ENCODE peak calls at places on chromosomes 16 and 17, in eight cellular contexts. N is B cell, V is uterus, W is ascending aorta, O is tibial nerve, X is astrocyte of the spinal cord, I is cardiac fibroblast, Y is K562. G is an unnamed sample.

GRCh38 chr16:69838417-69838990 is 76.4 kb downstream of the WWP2 start:
- DNase-seq in N (no peak), V (peak), W (no peak), O (no peak), X (no peak), I (peak), Y (no peak), G (no peak)

GRCh38 chr16:17469011-17469741 is 1.6 kb downstream of the XYLT1 start:
- DNase-seq in N (no peak), V (no peak), W (no peak), O (no peak), X (peak), I (peak), Y (no peak), G (no peak)

GRCh38 chr16:48542020-48542473 is 67.9 kb downstream of the N4BP1 start:
- DNase-seq in N (peak), V (no peak), W (no peak), O (peak), X (peak), I (peak), Y (no peak), G (peak)

GRCh38 chr17:31830971-31831755 is 27.9 kb downstream of the COPRS start:
- DNase-seq in N (no peak), V (no peak), W (no peak), O (no peak), X (peak), I (peak), Y (no peak), G (no peak)

GRCh38 chr17:50027639-50028206 is 28.2 kb upstream of the ITGA3 start:
- DNase-seq in N (no peak), V (peak), W (peak), O (no peak), X (peak), I (peak), Y (peak), G (no peak)

GRCh38 chr17:73740370-73740769 is 96.1 kb upstream of the SDK2 start:
- DNase-seq in N (no peak), V (no peak), W (no peak), O (no peak), X (no peak), I (no peak), Y (no peak), G (no peak)

GRCh38 chr16:24670623-24671454 is 58.6 kb upstream of the TNRC6A start:
- DNase-seq in N (no peak), V (peak), W (peak), O (peak), X (peak), I (peak), Y (no peak), G (no peak)

GRCh38 chr17:81241648-81242420 is 2.7 kb downstream of the NDUFAF8 start:
- DNase-seq in N (peak), V (peak), W (no peak), O (no peak), X (peak), I (peak), Y (peak), G (peak)

GRCh38 chr17:57125406-57125805 is 40.4 kb downstream of the AKAP1 start:
- DNase-seq in N (no peak), V (no peak), W (no peak), O (no peak), X (no peak), I (no peak), Y (no peak), G (no peak)

GRCh38 chr17:57124053-57124452 is 39.0 kb downstream of the AKAP1 start:
- DNase-seq in N (no peak), V (no peak), W (no peak), O (no peak), X (no peak), I (no peak), Y (no peak), G (no peak)

GRCh38 chr17:57120814-57121213 is 35.8 kb downstream of the AKAP1 start:
- DNase-seq in N (no peak), V (no peak), W (no peak), O (no peak), X (no peak), I (no peak), Y (no peak), G (no peak)

GRCh38 chr17:57117798-57118197 is 32.8 kb downstream of the AKAP1 start:
- DNase-seq in N (no peak), V (no peak), W (no peak), O (no peak), X (no peak), I (no peak), Y (no peak), G (no peak)

DNA sequence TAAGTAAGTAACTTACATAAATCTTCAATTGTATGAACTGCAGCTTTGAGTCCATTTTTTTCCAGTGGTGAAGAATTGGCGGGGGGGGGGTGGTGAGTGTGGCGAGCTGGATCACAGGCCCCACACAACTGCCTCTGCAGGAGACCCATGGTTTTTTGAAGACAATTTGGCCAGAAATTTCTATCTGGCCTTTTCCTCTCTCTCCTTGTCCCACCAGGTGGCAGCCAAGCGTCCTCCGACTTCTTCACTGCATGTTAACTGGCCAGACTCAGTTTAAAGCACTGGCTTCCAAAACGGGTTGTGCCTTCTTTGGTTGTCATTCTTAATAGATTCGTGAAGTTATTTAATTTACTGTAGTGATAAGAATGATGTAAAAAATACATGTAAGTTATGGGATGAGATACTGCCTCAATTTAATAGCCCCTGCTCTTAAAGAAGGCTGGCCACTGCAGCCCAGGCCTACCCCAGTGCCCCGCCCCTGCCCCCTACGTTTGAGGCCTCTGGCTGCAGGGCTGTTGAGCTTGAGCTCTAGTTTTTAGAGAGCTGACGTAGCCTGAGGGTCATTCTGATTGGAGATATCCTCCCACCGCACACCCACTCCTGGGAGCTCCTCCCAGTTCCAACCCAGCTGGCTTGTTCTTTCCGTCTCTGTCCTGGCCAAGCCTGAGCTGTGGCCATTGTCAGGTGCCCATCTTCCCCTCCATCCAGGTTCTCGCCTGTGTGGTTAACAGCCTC is 36.4 kb downstream of the AKAP1 start:
- DNase-seq in N (no peak), V (no peak), W (no peak), O (no peak), X (peak), I (peak), Y (peak), G (no peak)
- TF ChIP-seq CTCF in N (no peak), V (peak), W (peak), O (peak), X (peak), I (peak), Y (peak), G (no peak)

GRCh38 chr16:68781784-68782183 is 44.7 kb downstream of the CDH1 start:
- DNase-seq in N (no peak), V (no peak), W (no peak), O (no peak), X (no peak), I (no peak), Y (no peak), G (no peak)
- TF ChIP-seq CTCF in N (no peak), V (no peak), W (no peak), O (no peak), X (no peak), I (no peak), Y (no peak), G (no peak)

GRCh38 chr17:47714773-47715396 is 18.2 kb upstream of the TBX21 start:
- DNase-seq in N (peak), V (no peak), W (no peak), O (no peak), X (no peak), I (no peak), Y (no peak), G (no peak)

GRCh38 chr17:47712330-47713023 is 18.5 kb downstream of the TBKBP1 start:
- DNase-seq in N (no peak), V (no peak), W (no peak), O (no peak), X (no peak), I (no peak), Y (no peak), G (no peak)

GRCh38 chr17:47715669-47716325 is 17.2 kb upstream of the TBX21 start:
- DNase-seq in N (no peak), V (no peak), W (no peak), O (no peak), X (no peak), I (no peak), Y (no peak), G (no peak)

GRCh38 chr17:47716381-47716780 is 16.7 kb upstream of the TBX21 start:
- DNase-seq in N (no peak), V (no peak), W (no peak), O (no peak), X (no peak), I (no peak), Y (no peak), G (no peak)

DNA sequence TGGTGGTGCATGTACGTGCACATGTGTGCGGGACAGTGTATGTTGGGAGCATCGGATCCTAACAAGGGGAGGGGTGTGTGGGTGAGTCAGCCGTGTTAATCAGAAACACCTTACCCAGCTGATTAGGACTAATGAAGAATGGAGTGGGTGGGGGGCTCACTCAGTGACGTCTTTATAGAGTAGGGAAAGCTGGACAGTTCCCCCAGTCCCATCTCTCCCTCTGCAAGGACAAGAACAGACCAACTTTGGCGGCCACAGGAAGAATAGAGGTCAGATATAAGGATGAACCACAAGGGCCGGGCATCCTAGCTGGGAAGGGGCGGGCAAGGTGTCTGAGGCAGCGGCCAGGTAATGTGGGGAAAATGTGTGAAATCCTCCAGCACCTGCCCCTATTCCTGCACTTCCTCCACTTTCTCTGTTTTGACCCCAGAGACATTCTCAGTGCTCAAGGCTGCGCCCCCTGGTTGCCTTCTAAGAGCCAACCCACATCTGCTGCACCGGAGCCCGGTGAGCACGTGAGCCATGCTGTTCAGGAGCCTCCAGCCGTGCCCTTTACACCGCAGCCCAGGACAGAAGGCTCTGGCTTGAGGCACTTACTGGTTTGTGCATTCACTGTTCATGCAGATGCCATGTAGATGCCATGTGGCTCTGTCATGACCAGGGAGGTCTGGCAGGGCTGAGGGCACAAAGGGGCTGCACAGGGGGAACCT is 18.9 kb upstream of the TBX21 start:
- DNase-seq in N (no peak), V (no peak), W (no peak), O (no peak), X (no peak), I (no peak), Y (no peak), G (no peak)
- TF ChIP-seq CTCF in N (no peak), V (no peak), W (no peak), O (no peak), X (no peak), I (no peak), Y (peak), G (peak)

DNA sequence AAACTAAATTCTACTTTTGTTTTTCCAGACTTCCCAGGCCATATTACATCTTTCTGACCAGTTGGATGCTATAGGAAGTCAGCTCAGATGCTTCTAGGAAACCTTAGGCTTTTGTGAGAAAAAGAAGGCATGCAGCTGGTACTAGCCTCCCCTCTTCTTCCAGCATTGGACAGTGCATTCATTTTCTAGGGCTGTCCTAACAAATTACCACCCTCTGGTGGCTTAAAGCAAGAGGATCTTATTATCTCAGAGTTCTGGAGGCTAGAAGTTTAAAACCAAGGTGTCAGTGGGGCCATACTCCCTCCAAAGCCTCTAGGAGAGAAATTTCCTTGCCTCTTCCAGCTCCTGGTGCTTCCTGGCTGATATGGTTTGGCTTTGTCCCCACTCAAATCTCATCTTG is 467.8 kb downstream of the SLC39A11 start:
- DNase-seq in N (no peak), V (no peak), W (no peak), O (no peak), X (no peak), I (peak), Y (no peak), G (no peak)
- TF ChIP-seq CTCF in N (no peak), V (no peak), W (no peak), O (no peak), X (no peak), I (no peak), Y (no peak), G (no peak)

GRCh38 chr16:20002936-20003335 is 70.8 kb downstream of the GPR139 start:
- DNase-seq in N (no peak), V (no peak), W (no peak), O (no peak), X (no peak), I (no peak), Y (no peak), G (no peak)

GRCh38 chr16:20001856-20002707 is 71.6 kb downstream of the GPR139 start:
- DNase-seq in N (no peak), V (no peak), W (no peak), O (no peak), X (no peak), I (no peak), Y (no peak), G (no peak)

GRCh38 chr16:20004931-20005330 is 68.8 kb downstream of the GPR139 start:
- DNase-seq in N (no peak), V (no peak), W (no peak), O (no peak), X (no peak), I (no peak), Y (peak), G (no peak)
- TF ChIP-seq CTCF in N (no peak), V (no peak), W (no peak), O (no peak), X (no peak), I (no peak), Y (peak), G (no peak)

GRCh38 chr16:58366247-58367031 is 25.8 kb upstream of the GINS3 start:
- DNase-seq in N (no peak), V (no peak), W (no peak), O (no peak), X (peak), I (peak), Y (peak), G (no peak)

GRCh38 chr16:58360041-58360634 is 32.1 kb upstream of the GINS3 start:
- DNase-seq in N (no peak), V (no peak), W (no peak), O (no peak), X (no peak), I (no peak), Y (no peak), G (no peak)

GRCh38 chr16:58365623-58366022 is 26.6 kb upstream of the GINS3 start:
- DNase-seq in N (no peak), V (no peak), W (no peak), O (no peak), X (no peak), I (no peak), Y (no peak), G (no peak)

GRCh38 chr16:58367252-58367651 is 25.0 kb upstream of the GINS3 start:
- DNase-seq in N (no peak), V (no peak), W (no peak), O (no peak), X (no peak), I (no peak), Y (no peak), G (no peak)

GRCh38 chr16:58363746-58364393 is 28.4 kb upstream of the GINS3 start:
- DNase-seq in N (no peak), V (no peak), W (no peak), O (no peak), X (no peak), I (no peak), Y (no peak), G (no peak)
- TF ChIP-seq CTCF in N (no peak), V (no peak), W (no peak), O (no peak), X (no peak), I (no peak), Y (no peak), G (no peak)

DNA sequence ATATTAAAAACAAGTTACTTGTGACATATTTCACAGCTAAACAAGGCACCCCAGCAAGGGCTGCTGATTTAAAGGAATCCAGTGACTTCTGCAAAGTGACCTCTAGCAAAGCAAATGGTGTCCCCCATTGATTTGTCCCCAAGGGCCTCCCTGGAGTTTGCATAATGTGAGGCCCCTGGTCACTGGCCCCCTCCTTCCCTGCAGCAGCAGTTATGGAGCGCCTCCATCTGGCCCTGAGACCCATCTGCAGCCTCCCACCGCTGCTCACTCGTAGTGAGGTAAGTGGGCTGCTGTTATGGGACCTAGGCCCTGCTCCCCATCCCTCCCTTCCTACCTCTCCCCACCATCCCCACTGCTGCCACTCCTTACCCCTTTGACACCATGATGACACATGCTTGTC is 19.6 kb upstream of the EEF2K start:
- DNase-seq in N (no peak), V (no peak), W (no peak), O (no peak), X (no peak), I (no peak), Y (no peak), G (no peak)
- TF ChIP-seq CTCF in N (no peak), V (no peak), W (no peak), O (no peak), X (peak), I (peak), Y (peak), G (no peak)

DNA sequence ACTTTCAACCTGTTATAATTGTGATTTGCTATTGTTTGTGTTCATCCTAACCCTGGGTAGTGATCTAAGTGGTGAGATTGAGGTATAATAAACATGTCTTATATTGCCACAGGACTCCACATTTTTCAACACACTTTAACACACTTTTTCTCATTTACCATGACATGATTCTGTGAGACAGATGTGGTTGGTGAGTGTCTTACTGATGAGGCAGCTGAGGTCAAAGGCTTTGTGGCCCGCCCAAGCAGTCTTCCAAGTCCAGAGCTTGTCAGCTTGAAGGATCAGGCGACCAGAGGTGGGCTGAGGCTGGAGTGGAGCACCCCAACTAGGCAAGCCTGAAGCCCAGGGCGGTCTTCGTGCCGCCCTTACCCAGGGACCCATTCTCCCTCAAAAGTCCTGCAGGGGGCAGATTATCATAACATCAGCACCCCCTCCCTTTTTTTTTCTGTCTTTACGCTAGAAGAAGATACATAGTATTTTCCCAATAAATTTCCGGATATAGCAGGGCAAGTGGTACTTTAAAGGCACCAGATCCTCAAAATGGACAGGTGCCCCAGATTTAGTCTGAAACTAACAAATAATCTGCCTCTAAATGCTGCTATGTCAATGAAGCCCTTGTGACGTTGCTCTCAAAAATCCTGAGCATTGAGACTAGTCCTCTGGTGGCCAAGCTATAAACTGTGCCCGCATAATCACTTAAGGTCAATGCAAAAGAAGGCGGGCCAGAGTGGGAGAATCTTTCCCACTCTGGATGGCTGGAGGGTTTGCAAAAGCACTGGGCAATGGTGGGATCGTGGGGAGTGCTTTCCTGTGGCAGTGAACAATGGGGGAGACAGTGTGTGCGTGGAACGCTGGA is 21.1 kb downstream of the KCTD19 start:
- DNase-seq in N (no peak), V (no peak), W (no peak), O (no peak), X (no peak), I (no peak), Y (peak), G (no peak)
- TF ChIP-seq CTCF in N (no peak), V (no peak), W (no peak), O (no peak), X (no peak), I (no peak), Y (peak), G (no peak)

DNA sequence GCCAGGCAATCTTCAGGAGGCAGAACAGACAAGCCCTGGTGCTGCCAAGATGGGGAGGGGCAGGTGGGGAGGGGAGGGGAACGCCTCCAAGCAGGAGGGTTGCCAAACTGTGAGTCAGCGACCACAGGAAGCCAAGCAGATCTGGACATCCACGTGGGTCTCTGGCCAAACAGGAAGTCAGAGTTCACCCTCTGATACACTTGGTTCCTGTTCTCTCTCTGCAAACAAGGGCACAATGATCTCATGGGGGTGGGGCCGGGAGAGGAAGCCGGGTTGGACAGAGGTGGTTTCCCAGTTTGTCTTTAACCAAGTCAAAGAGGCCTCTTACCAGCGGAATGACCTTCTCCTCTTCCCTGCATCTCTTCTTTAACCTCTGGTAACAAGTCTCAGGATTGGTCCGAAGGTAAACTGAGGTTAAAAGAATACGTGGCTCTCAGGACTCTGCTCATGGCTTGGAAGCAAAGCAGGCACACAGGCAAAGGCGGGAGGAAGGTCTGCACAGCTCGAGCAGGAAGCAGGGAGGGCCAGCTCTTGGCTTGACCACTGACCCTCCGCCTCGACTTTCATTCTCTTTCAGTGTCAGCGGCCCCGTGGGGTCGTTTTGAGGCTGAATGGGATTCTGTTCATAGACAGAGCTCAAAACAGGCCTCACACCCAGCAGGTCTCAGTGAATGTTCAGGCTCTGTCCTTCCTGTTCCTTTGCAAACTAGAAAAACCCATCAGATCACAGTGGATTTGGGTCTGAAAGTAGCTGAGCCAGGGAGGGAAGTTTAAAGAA is 32.9 kb downstream of the TK2 start:
- DNase-seq in N (peak), V (peak), W (peak), O (peak), X (peak), I (peak), Y (peak), G (peak)
- TF ChIP-seq CTCF in N (no peak), V (no peak), W (no peak), O (no peak), X (no peak), I (no peak), Y (no peak), G (no peak)

G was measured in natural killer cell.